ENCODE peak calls at places on chromosome 4, in four cellular contexts. E is LoVo, A is osteocyte, U is NCI-H1436 treated with DMSO at 0.1 percent for 48 hours. H is an unnamed sample.

GRCh38 chr4:113869743-113870375 is 108.3 kb upstream of the CAMK2D start:
- DNase-seq in E (no peak), A (no peak), U (no peak), H (no peak)

GRCh38 chr4:8834681-8835220 is 36.9 kb downstream of the HMX1 start:
- DNase-seq in E (no peak), A (peak), U (no peak), H (peak)

GRCh38 chr4:138890921-138891570 is 124.5 kb upstream of the NOCT start:
- DNase-seq in E (no peak), A (no peak), U (peak), H (no peak)

GRCh38 chr4:13918110-13918509 is 290.6 kb upstream of the BOD1L1 start:
- DNase-seq in E (no peak), A (no peak), U (no peak), H (no peak)

GRCh38 chr4:473575-474457 is 25.1 kb downstream of the ZNF721 start:
- DNase-seq in E (peak), A (peak), U (peak), H (peak)

GRCh38 chr4:88743696-88744095 is 46.1 kb upstream of the NAP1L5 start:
- DNase-seq in E (no peak), A (no peak), U (no peak), H (no peak)

GRCh38 chr4:145207934-145208333 is 27.5 kb upstream of the OTUD4 start:
- DNase-seq in E (no peak), A (no peak), U (no peak), H (no peak)

GRCh38 chr4:41257901-41258300 is 1.2 kb downstream of the UCHL1 start:
- DNase-seq in E (no peak), A (no peak), U (no peak), H (no peak)

GRCh38 chr4:163548481-163549243 is 54.2 kb downstream of the TMA16 start:
- DNase-seq in E (peak), A (no peak), U (no peak), H (no peak)

GRCh38 chr4:97412331-97412730 is 730.9 kb downstream of the STPG2 start:
- DNase-seq in E (no peak), A (no peak), U (no peak), H (no peak)

GRCh38 chr4:7266525-7267292 is 74.4 kb downstream of the SORCS2 start:
- DNase-seq in E (no peak), A (no peak), U (no peak), H (no peak)

GRCh38 chr4:110854021-110854678 is 231.3 kb upstream of the PITX2 start:
- DNase-seq in E (peak), A (no peak), U (no peak), H (no peak)

GRCh38 chr4:148443550-148444295 is 1.5 kb upstream of the NR3C2 start:
- DNase-seq in E (no peak), A (no peak), U (no peak), H (peak)

GRCh38 chr4:178812866-178813265 is 1370.6 kb upstream of the AGA start:
- DNase-seq in E (no peak), A (no peak), U (no peak), H (no peak)

GRCh38 chr4:10095296-10095991 is 21.2 kb downstream of the WDR1 start:
- DNase-seq in E (no peak), A (no peak), U (no peak), H (no peak)

GRCh38 chr4:64144994-64145393 is 264.3 kb downstream of the TECRL start:
- DNase-seq in E (peak), A (no peak), U (no peak), H (no peak)

GRCh38 chr4:94455081-94455480 is 3.3 kb downstream of the PDLIM5 start:
- DNase-seq in E (peak), A (no peak), U (no peak), H (no peak)

GRCh38 chr4:8558080-8558960 is 21.9 kb upstream of the GPR78 start:
- DNase-seq in E (no peak), A (no peak), U (no peak), H (no peak)

GRCh38 chr4:80069837-80070788 is 2.9 kb downstream of the ANTXR2 start:
- DNase-seq in E (no peak), A (no peak), U (no peak), H (no peak)

GRCh38 chr4:26022346-26022891 is 108.4 kb downstream of the SMIM20 start:
- DNase-seq in E (peak), A (no peak), U (peak), H (no peak)

GRCh38 chr4:146442801-146443200 is 78.9 kb downstream of the SLC10A7 start:
- DNase-seq in E (no peak), A (no peak), U (no peak), H (no peak)

GRCh38 chr4:120850048-120850599 is 72.4 kb downstream of the PRDM5 start:
- DNase-seq in E (no peak), A (no peak), U (no peak), H (no peak)

GRCh38 chr4:14749910-14750309 is 252.4 kb upstream of the CPEB2 start:
- DNase-seq in E (peak), A (no peak), U (no peak), H (no peak)

H was measured in type B pancreatic cell.